ENCODE peak calls at places on chromosomes 4 and X, in four cellular contexts. A is IMR-90, K is GM12878, W is K562. S is an unnamed sample.

GRCh38 chr4:8252301-8253173 is 17.0 kb upstream of the HTRA3 start:
- DNase-seq in A (peak), W (no peak), K (no peak), S (no peak)

GRCh38 chrX:45372151-45372550 is 171.5 kb upstream of the DIPK2B start:
- DNase-seq in A (no peak), K (no peak), W (no peak), S (no peak)

GRCh38 chr4:64713256-64713840 is 304.1 kb upstream of the TECRL start:
- DNase-seq in W (peak), A (peak), K (no peak), S (peak)

GRCh38 chrX:74119016-74119910 is 184.7 kb upstream of the ZCCHC13 start:
- DNase-seq in W (no peak), A (peak), K (no peak), S (peak)

GRCh38 chrX:68511255-68511654 is 12.4 kb downstream of the YIPF6 start:
- DNase-seq in W (peak), K (no peak), A (peak), S (peak)

GRCh38 chr4:5164221-5164912 is 113.1 kb downstream of the STK32B start:
- DNase-seq in W (no peak), A (no peak), K (no peak), S (no peak)

GRCh38 chrX:102085706-102086105 is 39.8 kb upstream of the TCEAL2 start:
- DNase-seq in W (no peak), A (no peak), K (no peak), S (peak)

GRCh38 chr4:141569141-141569540 is 67.2 kb upstream of the IL15 start:
- DNase-seq in K (no peak), W (no peak), A (peak), S (peak)

GRCh38 chr4:13963601-13964000 is 336.1 kb upstream of the BOD1L1 start:
- DNase-seq in W (no peak), A (peak), K (no peak), S (no peak)

GRCh38 chrX:3516051-3516541 is 169.6 kb upstream of the MXRA5 start:
- DNase-seq in W (no peak), K (no peak), A (peak), S (no peak)

GRCh38 chrX:84187501-84188319 is at the start of gene RPS6KA6:
- DNase-seq in W (no peak), A (peak), K (no peak), S (peak)

GRCh38 chr4:168637872-168638756 is 141.3 kb downstream of the PALLD start:
- DNase-seq in K (no peak), W (no peak), A (peak), S (no peak)

GRCh38 chrX:45669715-45670360 is 469.2 kb upstream of the DIPK2B start:
- DNase-seq in K (no peak), A (peak), W (no peak), S (no peak)

GRCh38 chr4:6928067-6928466 is 18.4 kb downstream of the TBC1D14 start:
- DNase-seq in A (no peak), K (no peak), W (no peak), S (no peak)

GRCh38 chrX:2707334-2707760 is 16.3 kb downstream of the CD99 start:
- DNase-seq in K (peak), W (no peak), A (peak), S (peak)

GRCh38 chr4:106746451-106746850 is 289.7 kb downstream of the DKK2 start:
- DNase-seq in A (no peak), W (no peak), K (no peak), S (peak)

GRCh38 chr4:169121920-169122319 is 111.9 kb upstream of the CBR4 start:
- DNase-seq in K (no peak), W (no peak), A (no peak), S (no peak)

GRCh38 chrX:13428055-13428786 is 108.4 kb upstream of the ATXN3L start:
- DNase-seq in W (no peak), A (peak), K (no peak), S (peak)

GRCh38 chr4:85477538-85477937 is 2.6 kb downstream of the ARHGAP24 start:
- DNase-seq in K (no peak), W (no peak), A (no peak), S (no peak)

GRCh38 chrX:11129546-11129945 is 18.4 kb downstream of the HCCS start:
- DNase-seq in K (no peak), A (no peak), W (no peak), S (no peak)
- H3K27ac ChIP-seq in K (no peak), A (no peak), W (no peak), S (no peak)

GRCh38 chr4:159048166-159048886 is 54.6 kb upstream of the RAPGEF2 start:
- DNase-seq in A (peak), W (peak), K (no peak), S (peak)
- TF ChIP-seq FOS in A (no peak), W (no peak), K (no peak), S (no peak)

DNA sequence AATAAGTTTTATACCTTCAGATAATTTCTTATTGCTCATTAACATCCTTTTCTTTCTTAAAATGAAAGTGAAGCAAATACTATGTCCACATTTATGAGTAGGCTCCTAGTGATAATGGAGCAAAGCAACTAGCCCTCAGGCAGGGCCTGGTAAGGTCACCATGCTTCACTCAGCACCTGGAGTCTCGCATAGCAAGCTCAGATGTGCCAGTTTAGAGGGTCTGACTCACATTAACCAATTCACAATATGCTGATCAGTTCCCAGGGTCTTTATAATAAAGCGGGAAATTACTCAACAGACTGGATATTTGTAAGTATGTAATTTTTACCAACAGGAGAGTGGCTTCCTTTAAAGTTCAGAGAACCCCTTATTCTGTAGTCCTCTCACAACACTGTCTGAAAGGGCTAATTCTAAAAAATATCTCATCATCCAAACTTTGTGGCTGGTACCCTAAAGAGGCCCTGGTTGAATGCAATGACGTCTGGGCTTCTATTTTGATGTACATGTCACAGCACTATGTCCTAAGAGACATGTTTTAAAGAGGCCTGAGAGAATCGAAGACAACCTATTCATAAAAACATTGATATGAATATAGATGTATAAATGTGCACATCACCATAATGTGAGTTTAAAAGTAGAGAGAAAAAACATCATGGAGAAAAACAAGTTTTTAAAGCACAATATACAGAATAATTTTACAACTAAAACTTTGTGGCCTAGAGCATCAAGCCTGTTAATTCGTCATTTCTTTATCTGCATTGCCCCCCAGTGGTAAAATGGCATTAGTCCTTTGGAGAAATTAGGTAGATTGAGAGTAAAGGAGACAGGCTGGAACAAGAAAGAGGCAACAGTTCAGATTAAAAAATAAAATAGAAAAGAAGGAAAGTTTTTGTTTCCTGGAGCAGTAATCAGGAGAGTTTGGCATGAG is 44.3 kb downstream of the IL21 start:
- DNase-seq in A (peak), K (no peak), W (peak), S (peak)
- H3K27ac ChIP-seq in A (no peak), K (no peak), W (no peak), S (no peak)

GRCh38 chr4:24279492-24279891 is 304.9 kb downstream of the DHX15 start:
- DNase-seq in K (no peak), A (no peak), W (no peak), S (no peak)

GRCh38 chr4:24278693-24279092 is 305.7 kb downstream of the DHX15 start:
- DNase-seq in W (no peak), K (no peak), A (peak), S (no peak)

GRCh38 chr4:24274401-24275035 is 309.8 kb downstream of the DHX15 start:
- DNase-seq in K (no peak), W (no peak), A (peak), S (no peak)

GRCh38 chr4:24282446-24282845 is 301.9 kb downstream of the DHX15 start:
- DNase-seq in W (no peak), A (no peak), K (no peak), S (no peak)

DNA sequence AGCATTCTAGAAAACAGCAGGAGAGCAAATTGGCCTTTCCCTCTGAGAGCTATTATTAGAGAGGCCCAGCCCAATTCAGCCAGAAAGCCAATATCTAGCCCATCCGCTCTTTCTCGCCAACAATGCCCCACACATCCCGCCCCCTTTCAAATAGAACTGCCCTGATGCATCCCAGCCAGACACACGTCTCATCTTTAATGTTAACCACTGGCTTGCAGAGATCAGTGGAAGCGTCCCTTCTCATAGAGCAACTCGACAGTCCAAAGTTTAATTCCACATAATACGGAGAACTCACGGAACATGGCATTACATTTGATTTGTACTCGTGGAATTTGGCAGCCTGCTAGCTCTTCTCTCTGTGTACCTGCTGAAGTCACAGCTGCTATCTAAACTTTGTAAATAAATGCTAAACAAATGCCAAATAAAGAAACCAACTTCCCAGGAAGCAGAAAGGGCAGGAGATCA is 304.4 kb downstream of the DHX15 start:
- DNase-seq in A (no peak), W (no peak), K (no peak), S (no peak)
- TF ChIP-seq FOS in A (no peak), W (no peak), K (no peak), S (no peak)

GRCh38 chr4:140361099-140361498 is 12.3 kb upstream of the SCOC start:
- DNase-seq in A (no peak), W (no peak), K (no peak), S (no peak)

GRCh38 chr4:140367738-140368137 is 5.7 kb upstream of the SCOC start:
- DNase-seq in K (no peak), A (peak), W (no peak), S (peak)

GRCh38 chr4:140363558-140363957 is 9.9 kb upstream of the SCOC start:
- DNase-seq in W (no peak), A (no peak), K (no peak), S (no peak)

GRCh38 chr4:140359571-140360427 is 13.6 kb upstream of the SCOC start:
- DNase-seq in A (peak), K (no peak), W (peak), S (peak)

DNA sequence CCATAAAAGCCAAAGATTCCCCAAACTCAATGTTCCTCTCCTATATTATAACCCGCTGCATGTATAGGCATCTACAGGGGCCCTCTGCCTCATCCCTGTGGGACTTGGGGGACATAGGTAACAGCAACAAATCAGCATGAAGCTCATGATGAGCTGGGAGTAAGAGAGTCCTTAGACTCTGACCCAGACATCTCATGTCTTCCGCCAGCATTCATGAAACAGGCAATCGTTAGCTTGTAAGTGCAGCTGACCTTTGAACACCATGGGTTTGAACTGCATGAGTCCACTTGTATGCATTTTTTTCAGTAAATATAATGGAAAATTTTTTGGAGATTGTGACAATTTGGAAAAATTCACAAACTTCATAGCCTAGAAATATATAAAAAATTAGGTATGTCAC is 10.4 kb upstream of the SCOC start:
- DNase-seq in K (no peak), W (no peak), A (no peak), S (no peak)
- H3K27ac ChIP-seq in K (no peak), W (no peak), A (no peak), S (no peak)

DNA sequence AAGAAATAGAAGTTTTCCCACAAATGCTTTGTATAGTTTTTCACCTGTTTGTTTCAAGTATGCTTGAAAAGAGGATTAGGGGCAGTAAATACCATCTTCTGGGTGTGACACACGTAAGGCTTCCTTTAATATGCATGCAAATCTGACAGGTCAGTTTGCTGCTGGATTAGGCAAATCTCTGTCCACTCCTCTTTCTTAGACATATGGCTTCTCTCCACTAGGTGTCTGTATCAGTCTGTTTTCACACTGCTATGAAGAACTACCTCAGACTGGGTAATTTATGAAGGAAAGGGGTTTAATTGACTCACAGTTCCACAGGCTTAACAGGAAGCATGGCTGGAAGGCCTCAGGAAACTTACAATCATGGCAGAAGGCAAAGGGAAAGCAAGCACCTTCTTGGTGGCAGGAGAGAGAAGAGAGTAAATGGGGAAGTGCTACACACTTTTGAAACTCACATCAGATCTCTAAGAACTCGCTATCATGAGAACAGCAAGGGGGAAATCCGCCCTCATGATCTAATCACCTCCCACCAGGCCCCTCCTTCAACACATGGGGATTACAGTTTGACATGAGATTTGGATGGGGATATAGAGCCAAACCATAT is 66.9 kb downstream of the TAB3 start:
- DNase-seq in K (peak), W (no peak), A (no peak), S (no peak)
- TF ChIP-seq FOS in K (no peak), W (no peak), A (no peak), S (no peak)

S was measured in endothelial cell of umbilical vein.